ENCODE peak calls at places on chromosome 22, in four cellular contexts. E is GM12865, N is lower leg skin, X is BE2C. B is an unnamed sample.

GRCh38 chr22:17774206-17774927 is at the start of gene BID:
- DNase-seq in E (peak; percentile 77), N (no peak), X (peak; percentile 51), B (no peak)

GRCh38 chr22:46289244-46289891 is 7.3 kb upstream of the GTSE1 start:
- DNase-seq in E (no peak), N (peak; percentile 86), X (no peak), B (no peak)

GRCh38 chr22:20748082-20748481 is 25.8 kb upstream of the SERPIND1 start:
- DNase-seq in E (no peak), N (no peak), X (no peak), B (no peak)

GRCh38 chr22:41237707-41238569 is 2.8 kb downstream of the CHADL start:
- DNase-seq in E (peak; percentile 90), N (no peak), X (no peak), B (peak; percentile 50)

GRCh38 chr22:48369789-48370507 is 1457.7 kb downstream of the BRD1 start:
- DNase-seq in E (no peak), N (peak; percentile 61), X (no peak), B (no peak)

GRCh38 chr22:17775781-17776470 is 1.7 kb upstream of the BID start:
- DNase-seq in E (no peak), N (no peak), X (no peak), B (no peak)

GRCh38 chr22:25602924-25603323 is 38.4 kb downstream of the GRK3 start:
- DNase-seq in E (no peak), N (no peak), X (no peak), B (no peak)

GRCh38 chr22:46829140-46829891 is 66.9 kb downstream of the TBC1D22A start:
- DNase-seq in E (no peak), N (no peak), X (no peak), B (no peak)

GRCh38 chr22:28817919-28818859 is 17.8 kb upstream of the XBP1 start:
- DNase-seq in E (peak; percentile 66), N (no peak), X (peak; percentile 41), B (no peak)

GRCh38 chr22:36776722-36777121 is 803 bp upstream of the IFT27 start:
- DNase-seq in E (peak; percentile 6), N (no peak), X (no peak), B (no peak)
- H3K4me3 ChIP-seq in E (peak overlapping the region; percentile 58), N (no peak overlapping the region), X (peak overlapping the region; percentile 23), B (peak overlapping the region; percentile 86)

DNA sequence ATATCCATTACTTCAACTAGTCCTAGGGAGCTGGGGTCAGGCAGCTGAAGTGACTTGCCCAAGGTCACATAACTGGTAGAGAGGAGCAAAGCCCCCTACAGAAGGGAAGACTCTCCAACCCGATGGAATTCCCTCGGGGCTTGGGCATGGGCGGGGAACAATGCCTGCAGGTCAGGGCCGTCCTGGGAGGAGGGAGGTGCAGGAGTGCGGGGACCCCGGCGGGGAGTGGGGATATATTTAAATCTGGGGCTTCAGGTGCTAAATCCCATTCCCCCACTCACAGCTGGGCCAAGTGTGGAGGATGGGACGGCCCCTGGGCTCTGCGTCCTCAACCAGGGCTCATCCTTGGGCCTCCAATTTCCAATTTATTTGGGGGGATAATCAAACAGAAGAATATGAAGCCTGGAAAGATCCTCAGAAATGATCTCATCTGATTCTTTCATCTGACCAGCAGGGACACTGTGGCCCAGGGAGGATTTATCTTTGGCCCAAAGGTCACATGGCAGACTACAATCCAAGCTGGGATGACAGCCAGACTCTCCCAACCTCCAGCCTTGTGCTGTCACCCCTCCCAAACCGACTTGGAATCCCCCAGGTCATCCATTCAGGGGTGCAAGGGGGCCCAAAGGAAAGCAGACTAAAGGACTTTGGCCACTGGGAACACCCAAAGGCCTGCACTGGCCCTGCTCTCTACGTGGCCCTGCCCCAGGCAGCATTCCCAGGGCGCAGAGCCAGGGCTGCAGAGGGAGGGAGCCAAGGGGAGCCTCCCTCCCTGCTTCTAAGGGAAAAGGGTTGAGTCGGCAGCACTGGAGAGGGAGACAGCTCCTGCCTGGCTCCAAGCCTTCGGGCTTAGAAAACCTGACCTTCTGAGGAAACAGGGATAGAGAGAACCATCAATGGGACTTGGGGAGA is 8.7 kb upstream of the C1QTNF6 start:
- DNase-seq in E (no peak), N (peak; percentile 95), X (peak; percentile 68), B (no peak)
- TF ChIP-seq CTCF in E (no peak), N (no peak), X (peak; percentile 7), B (no peak)

DNA sequence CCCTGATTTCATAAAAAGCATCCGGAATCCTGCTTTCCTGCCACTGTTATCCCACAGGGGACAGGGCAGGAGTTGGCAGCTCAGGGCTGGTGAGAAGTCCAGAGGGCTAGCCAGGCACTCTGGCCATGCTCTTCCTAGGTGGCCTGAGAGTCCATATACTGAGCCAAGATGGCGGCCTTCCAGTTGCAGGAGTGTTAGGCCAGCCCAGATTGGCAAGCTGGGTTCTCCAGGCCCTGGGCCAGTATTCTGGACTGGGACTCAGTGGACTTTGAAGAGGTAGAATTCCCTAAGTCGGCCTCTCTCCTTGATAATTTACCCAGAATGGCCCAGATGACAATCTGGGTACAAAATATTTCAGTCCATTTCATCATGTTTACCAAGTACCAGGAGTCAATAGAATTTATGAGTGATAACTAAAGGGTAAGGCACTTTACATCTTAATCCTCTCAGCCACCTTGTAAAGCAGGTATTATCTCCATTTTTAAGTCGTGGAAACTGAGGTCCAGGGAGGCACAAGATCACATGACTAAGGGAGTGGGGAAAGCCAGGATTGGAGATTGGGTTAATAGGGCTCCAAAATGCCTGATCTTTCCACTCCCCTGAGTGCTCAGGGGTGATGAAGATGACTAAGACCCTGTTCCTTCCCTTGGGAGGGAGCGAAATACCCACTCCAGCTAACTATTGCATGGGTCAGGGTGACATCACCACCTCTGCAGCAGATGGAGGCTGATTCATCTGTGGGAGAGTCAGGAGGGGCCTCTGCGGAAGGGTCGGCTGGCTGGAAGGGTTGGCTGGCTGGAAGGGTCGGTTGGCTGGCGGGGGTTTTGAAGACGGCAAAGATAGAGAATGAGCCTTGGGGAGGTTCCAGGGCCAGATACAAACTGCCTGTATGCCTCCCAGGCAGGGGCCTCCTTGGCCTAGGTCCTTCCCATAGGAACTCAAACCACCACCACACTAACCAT is 1.2 kb upstream of the MICALL1 start:
- DNase-seq in E (no peak), N (peak; percentile 90), X (peak; percentile 80), B (no peak)
- H3K4me3 ChIP-seq in E (peak overlapping the region; percentile 68), N (no peak overlapping the region), X (no peak overlapping the region), B (peak overlapping the region; percentile 70)

GRCh38 chr22:22156716-22157499 is 87.7 kb upstream of the VPREB1 start:
- DNase-seq in E (peak; percentile 93), N (no peak), X (peak; percentile 69), B (peak; percentile 83)
- TF ChIP-seq CTCF in E (peak; percentile 75), N (no peak), X (peak; percentile 87), B (peak; percentile 82)

DNA sequence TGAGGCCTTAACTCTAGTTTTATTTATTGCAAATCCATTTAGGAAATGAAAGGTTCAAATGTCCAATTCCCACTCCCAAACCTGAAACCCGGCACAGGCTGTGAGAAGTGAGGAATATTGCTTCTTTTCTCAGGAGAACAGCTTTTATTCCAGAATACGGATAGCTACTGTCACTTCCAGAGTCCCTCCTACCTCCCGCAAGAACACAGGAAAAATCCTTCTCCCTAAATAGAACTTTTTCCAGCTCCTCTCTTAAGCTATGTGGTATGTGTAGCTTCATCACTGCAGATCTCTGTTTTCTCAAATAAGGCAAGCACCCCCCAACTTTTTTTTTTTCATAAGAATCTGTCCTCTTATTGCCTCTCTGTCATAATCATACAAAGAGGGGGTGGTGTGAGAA is 126.8 kb downstream of the LARGE1 start:
- DNase-seq in E (no peak), N (no peak), X (no peak), B (no peak)
- H3K4me3 ChIP-seq in E (no peak overlapping the region), N (no peak overlapping the region), X (no peak overlapping the region), B (no peak overlapping the region)